ENCODE peak calls at places on chromosomes 16 and 17, in four cellular contexts. P, T, O and Y are unnamed samples. For H3K4me1, the result is how much of the 10 kb centered on the place peaks cover.

GRCh38 chr17:19876524-19877161 is 8.9 kb upstream of the ULK2 start:
- DNase-seq in P (no peak), T (no peak), O (no peak), Y (no peak)

GRCh38 chr17:49985310-49985990 is 9.6 kb downstream of the DLX3 start:
- DNase-seq in P (no peak), T (no peak), O (no peak), Y (no peak)

GRCh38 chr16:2898831-2899563 is 12.7 kb upstream of the FLYWCH1 start:
- DNase-seq in P (no peak), T (no peak), O (no peak), Y (no peak)

GRCh38 chr17:7246779-7247178 is 4.5 kb upstream of the GABARAP start:
- DNase-seq in P (no peak), T (no peak), O (no peak), Y (no peak)

GRCh38 chr17:73759324-73760185 is 115.3 kb upstream of the SDK2 start:
- DNase-seq in P (no peak), T (no peak), O (no peak), Y (no peak)

GRCh38 chr16:50671644-50672260 is 9.4 kb downstream of the SNX20 start:
- DNase-seq in P (no peak), T (peak), O (peak), Y (peak)

GRCh38 chr16:23505180-23505665 is 5.1 kb downstream of the GGA2 start:
- DNase-seq in P (no peak), T (no peak), O (no peak), Y (no peak)

GRCh38 chr17:28118362-28118761 is 75.9 kb downstream of the NLK start:
- DNase-seq in P (no peak), T (no peak), O (no peak), Y (no peak)

GRCh38 chr16:89565506-89566372 is 5.3 kb downstream of the RPL13 start:
- DNase-seq in P (no peak), T (peak), O (peak), Y (peak)
- H3K4me1 ChIP-seq in P (under half), T (half or more), O (under half), Y (under half)

DNA sequence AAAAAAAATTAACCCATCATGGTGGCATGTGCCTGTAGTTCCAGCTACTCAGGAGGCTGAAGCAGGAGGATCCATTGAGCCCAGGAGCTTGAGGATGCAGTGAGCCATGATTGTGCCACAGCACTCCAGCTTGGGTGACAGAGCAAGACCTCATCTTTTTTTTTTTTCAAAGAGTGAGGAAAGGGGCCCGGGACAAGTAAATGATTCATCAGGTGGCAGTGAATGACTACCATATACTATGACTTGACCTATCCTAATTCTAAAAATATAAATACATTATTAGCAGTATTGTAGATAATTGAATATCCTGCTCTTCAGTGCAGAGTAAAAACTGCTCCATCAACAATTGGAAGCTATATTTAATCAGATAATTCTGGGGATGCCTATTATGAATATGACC is 55.3 kb downstream of the CLUH start:
- DNase-seq in P (no peak), T (no peak), O (no peak), Y (no peak)
- TF ChIP-seq ZNF274 in P (no peak), T (no peak), O (no peak), Y (no peak)

DNA sequence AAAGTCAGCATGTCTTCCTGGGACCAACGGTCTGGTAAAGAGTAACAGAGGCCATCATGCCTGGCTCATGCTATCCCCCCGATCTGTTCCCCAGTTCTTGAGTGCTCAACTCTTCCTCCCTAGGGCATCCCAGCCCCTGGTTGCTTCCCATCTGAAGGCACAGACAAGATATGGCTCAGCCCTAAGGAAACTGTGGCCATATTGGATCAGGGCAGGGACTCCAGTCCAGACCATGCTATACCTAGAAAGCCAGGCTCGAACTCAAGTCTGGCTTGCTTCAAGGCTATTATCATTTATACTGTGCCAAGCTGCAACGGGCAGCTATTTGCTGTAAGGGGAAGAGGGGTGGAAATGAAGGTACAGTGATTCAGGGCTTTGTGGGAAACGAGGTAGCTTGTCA is 2.8 kb downstream of the UBTF start:
- DNase-seq in P (no peak), T (no peak), O (no peak), Y (no peak)
- H3K9ac ChIP-seq in P (peak), T (peak), O (peak), Y (no peak)

DNA sequence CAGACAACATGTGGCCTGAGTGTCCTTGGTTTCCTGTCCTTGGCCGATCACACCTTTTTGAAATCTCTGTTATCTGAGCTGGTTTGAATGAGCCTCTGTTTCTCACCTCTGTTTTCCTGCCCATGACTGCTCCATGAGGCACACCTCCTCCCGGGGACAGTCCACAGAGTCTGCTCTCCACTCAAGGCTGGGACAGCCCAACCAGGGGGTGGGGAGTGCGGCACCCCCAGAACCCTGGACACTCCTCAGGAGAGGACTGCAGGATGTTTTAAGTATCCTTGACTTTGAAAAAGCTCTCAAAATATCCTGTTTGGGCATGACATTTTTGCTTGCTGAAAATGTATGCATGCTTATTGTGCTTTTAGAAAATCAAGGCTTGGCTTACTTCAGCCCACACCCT is 333.0 kb upstream of the N4BP1 start:
- DNase-seq in P (no peak), T (no peak), O (no peak), Y (no peak)
- H3K4me1 ChIP-seq in P (under half), T (under half), O (under half), Y (under half)

GRCh38 chr16:84156342-84156784 is 11.3 kb downstream of the DNAAF1 start:
- DNase-seq in P (no peak), T (no peak), O (no peak), Y (no peak)
- TF ChIP-seq ZNF274 in P (no peak), T (no peak), O (no peak), Y (no peak)

GRCh38 chr16:31094424-31095120 is at the start of gene VKORC1:
- DNase-seq in P (peak), T (peak), O (peak), Y (peak)
- H3K9ac ChIP-seq in P (peak), T (peak), O (peak), Y (peak)